ENCODE peak calls at places on chromosomes 6 and 20, in six cellular contexts. M is heart left ventricle; S is hypothalamus; V is activated CD4-positive, CD25-positive, alpha-beta regulatory T cell treated with anti-CD3 and anti-CD28 coated beads, Interleukin-2, amount 50 U/mL, for 16 hours; L is T-helper 1 cell; Q is HEK293T. T is an unnamed sample.

GRCh38 chr20:18731940-18732339 is 81.6 kb upstream of the SCP2D1 start:
- DNase-seq in S (no peak), M (no peak), V (no peak), L (no peak), Q (no peak), T (no peak)

GRCh38 chr20:8078528-8078914 is 53.5 kb upstream of the PLCB1 start:
- DNase-seq in S (no peak), L (no peak), M (no peak), Q (no peak), V (no peak), T (no peak)

GRCh38 chr20:4318891-4319290 is 303.5 kb upstream of the RNF24 start:
- DNase-seq in L (no peak), S (no peak), Q (no peak), M (no peak), V (no peak), T (no peak)

GRCh38 chr20:56454754-56455153 is 13.7 kb upstream of the RTF2 start:
- DNase-seq in M (no peak), V (no peak), L (peak; percentile 60), Q (no peak), S (no peak), T (peak; percentile 70)

GRCh38 chr6:148758492-148758891 is 11.7 kb downstream of the UST start:
- DNase-seq in S (peak; percentile 21), V (no peak), Q (no peak), L (peak; percentile 73), M (peak; percentile 18), T (peak; percentile 68)

GRCh38 chr6:6323352-6323751 is 2.9 kb upstream of the F13A1 start:
- DNase-seq in M (no peak), L (no peak), S (no peak), V (no peak), Q (no peak), T (no peak)

GRCh38 chr6:40640591-40641293 is 53.6 kb upstream of the LRFN2 start:
- DNase-seq in L (peak; percentile 45), S (no peak), Q (no peak), V (no peak), M (peak; percentile 10), T (no peak)

GRCh38 chr20:38985603-38986170 is 23.5 kb downstream of the DHX35 start:
- DNase-seq in V (no peak), L (no peak), M (no peak), Q (no peak), S (no peak), T (peak; percentile 16)

GRCh38 chr6:33292996-33293682 is 3.7 kb downstream of the PFDN6 start:
- DNase-seq in S (no peak), M (no peak), Q (no peak), V (no peak), L (no peak), T (no peak)

GRCh38 chr6:53768636-53769035 is 26.2 kb upstream of the LRRC1 start:
- DNase-seq in Q (no peak), L (no peak), V (no peak), M (no peak), S (no peak), T (no peak)

GRCh38 chr20:2840967-2841531 is 504 bp downstream of the VPS16 start:
- DNase-seq in Q (peak; percentile 67), M (peak; percentile 67), V (no peak), L (peak; percentile 40), S (no peak), T (peak; percentile 77)

GRCh38 chr6:7888587-7889357 is 21.8 kb downstream of the TXNDC5 start:
- DNase-seq in S (no peak), V (no peak), M (no peak), Q (no peak), L (no peak), T (no peak)

GRCh38 chr6:79584332-79584731 is 46.8 kb upstream of the SH3BGRL2 start:
- DNase-seq in V (no peak), Q (no peak), L (no peak), S (no peak), M (no peak), T (no peak)

GRCh38 chr6:170152989-170153388 is 137.9 kb downstream of the DLL1 start:
- DNase-seq in S (no peak), Q (no peak), L (no peak), M (no peak), V (no peak), T (no peak)

GRCh38 chr6:87847830-87848210 is 145.8 kb upstream of the AKIRIN2 start:
- DNase-seq in V (no peak), Q (no peak), S (no peak), M (no peak), L (no peak), T (no peak)

GRCh38 chr20:23655551-23656211 is 17.9 kb upstream of the CST3 start:
- DNase-seq in S (peak; percentile 74), M (peak; percentile 66), Q (no peak), V (no peak), L (no peak), T (no peak)

GRCh38 chr6:9494864-9495263 is 920.0 kb downstream of the TFAP2A start:
- DNase-seq in S (no peak), M (no peak), L (no peak), V (no peak), Q (no peak), T (no peak)

GRCh38 chr20:62858059-62858458 is 3.6 kb downstream of the TCFL5 start:
- DNase-seq in V (no peak), Q (no peak), M (no peak), S (no peak), L (no peak), T (no peak)

GRCh38 chr20:723756-724155 is 44.5 kb downstream of the SLC52A3 start:
- DNase-seq in S (no peak), V (no peak), M (no peak), Q (no peak), L (no peak), T (no peak)

GRCh38 chr6:106128981-106129761 is 43.0 kb downstream of the PRDM1 start:
- DNase-seq in L (no peak), Q (no peak), M (no peak), S (no peak), V (no peak), T (no peak)

GRCh38 chr20:18705490-18705889 is 108.1 kb upstream of the SCP2D1 start:
- DNase-seq in Q (no peak), M (no peak), S (no peak), V (no peak), L (no peak), T (no peak)

GRCh38 chr6:90274481-90275030 is 22.1 kb downstream of the BACH2 start:
- DNase-seq in L (peak; percentile 73), M (no peak), V (peak; percentile 76), S (no peak), Q (no peak), T (no peak)

GRCh38 chr6:155186052-155186658 is 77.7 kb upstream of the CLDN20 start:
- DNase-seq in M (no peak), S (no peak), Q (no peak), L (peak; percentile 59), V (peak; percentile 18), T (peak; percentile 45)

GRCh38 chr20:3871549-3872265 is 17.5 kb upstream of the PANK2 start:
- DNase-seq in S (no peak), L (no peak), M (no peak), V (no peak), Q (no peak), T (no peak)

GRCh38 chr6:116580198-116580597 is 8.9 kb downstream of the RWDD1 start:
- DNase-seq in M (no peak), V (no peak), S (no peak), L (no peak), Q (no peak), T (no peak)

GRCh38 chr6:107489636-107490567 is at the start of gene SOBP:
- DNase-seq in L (peak; percentile 16), V (no peak), S (peak; percentile 41), M (peak; percentile 83), Q (peak; percentile 75), T (peak; percentile 68)

GRCh38 chr6:77816766-77817270 is 164.0 kb downstream of the MEI4 start:
- DNase-seq in L (no peak), S (no peak), V (no peak), Q (no peak), M (no peak), T (no peak)

GRCh38 chr20:32501709-32502108 is 83.4 kb downstream of the NOL4L start:
- DNase-seq in Q (no peak), M (no peak), S (no peak), V (no peak), L (no peak), T (no peak)

GRCh38 chr6:5746392-5747140 is 260.2 kb downstream of the NRN1 start:
- DNase-seq in M (no peak), S (no peak), L (no peak), V (no peak), Q (peak; percentile 23), T (no peak)

GRCh38 chr20:62030834-62031434 is 34.7 kb downstream of the TAF4 start:
- DNase-seq in V (no peak), L (peak; percentile 43), Q (no peak), M (no peak), S (no peak), T (peak; percentile 78)

GRCh38 chr20:59668926-59669325 is 64.6 kb downstream of the PHACTR3 start:
- DNase-seq in L (no peak), Q (no peak), V (no peak), S (no peak), M (no peak), T (no peak)

GRCh38 chr6:38264605-38265004 is 375.1 kb downstream of the BTBD9 start:
- DNase-seq in V (no peak), M (no peak), S (no peak), Q (no peak), L (no peak), T (no peak)

GRCh38 chr6:47034919-47035318 is 7.2 kb downstream of the ADGRF1 start:
- DNase-seq in M (peak; percentile 26), S (no peak), Q (peak; percentile 75), V (no peak), L (no peak), T (no peak)

GRCh38 chr6:25872804-25873203 is 1.2 kb downstream of the SLC17A3 start:
- DNase-seq in Q (no peak), M (no peak), L (no peak), S (no peak), V (no peak), T (no peak)